ENCODE peak calls at places on chromosomes 5 and 9, in four cellular contexts. L is CD4-positive, alpha-beta memory T cell; H is trophoblast cell; Q is CD8-positive, alpha-beta T cell. G is an unnamed sample.

GRCh38 chr9:21030389-21031035 is 928 bp downstream of the HACD4 start:
- DNase-seq in L (peak), H (peak), Q (no peak), G (peak)

GRCh38 chr5:178249191-178249989 is 16.8 kb upstream of the PHYKPL start:
- DNase-seq in Q (peak), L (no peak), H (no peak), G (no peak)

GRCh38 chr5:131783874-131784273 is 12.9 kb downstream of the FNIP1 start:
- DNase-seq in L (no peak), H (no peak), Q (no peak), G (no peak)

GRCh38 chr5:105639068-105639467 is 2031.7 kb downstream of the EFNA5 start:
- DNase-seq in L (no peak), Q (no peak), H (peak), G (no peak)

GRCh38 chr5:140223567-140223966 is 48.6 kb downstream of the CYSTM1 start:
- DNase-seq in H (no peak), L (no peak), Q (no peak), G (no peak)

GRCh38 chr9:90433398-90433890 is 209.2 kb downstream of the DIRAS2 start:
- DNase-seq in L (no peak), H (peak), Q (no peak), G (no peak)

GRCh38 chr5:74063821-74064598 is 438.0 kb downstream of the ARHGEF28 start:
- DNase-seq in L (no peak), H (peak), Q (no peak), G (no peak)

GRCh38 chr5:93582677-93583524 is at the start of gene NR2F1:
- DNase-seq in H (no peak), L (no peak), Q (no peak), G (no peak)

GRCh38 chr5:92884464-92884863 is 696.6 kb downstream of the NR2F1-AS1 start:
- DNase-seq in L (no peak), H (no peak), Q (no peak), G (no peak)

GRCh38 chr5:91101777-91102379 is 281.2 kb downstream of the ARRDC3 start:
- DNase-seq in Q (no peak), L (peak), H (peak), G (peak)

GRCh38 chr9:98333703-98334582 is 78.5 kb upstream of the TBC1D2 start:
- DNase-seq in H (no peak), L (no peak), Q (no peak), G (no peak)

GRCh38 chr9:123761905-123762605 is 167.9 kb downstream of the DENND1A start:
- DNase-seq in Q (no peak), L (no peak), H (no peak), G (no peak)

GRCh38 chr5:124783794-124784193 is 37.4 kb upstream of the ZNF608 start:
- DNase-seq in L (no peak), H (no peak), Q (no peak), G (no peak)

GRCh38 chr5:161421067-161421466 is 125.5 kb downstream of the GABRB2 start:
- DNase-seq in H (no peak), L (no peak), Q (no peak), G (no peak)

GRCh38 chr5:133716475-133717183 is 104.3 kb upstream of the FSTL4 start:
- DNase-seq in Q (no peak), L (no peak), H (no peak), G (no peak)

GRCh38 chr5:93607367-93608258 is 24.6 kb downstream of the NR2F1 start:
- DNase-seq in H (no peak), L (peak), Q (no peak), G (no peak)

GRCh38 chr5:11912-12311 is 80.1 kb upstream of the PLEKHG4B start:
- DNase-seq in Q (no peak), H (peak), L (no peak), G (no peak)

GRCh38 chr5:17157294-17157693 is 60.1 kb upstream of the BASP1 start:
- DNase-seq in H (peak), Q (no peak), L (no peak), G (no peak)
- H3K4me3 ChIP-seq in H (no peak), Q (no peak), L (no peak), G (no peak)

DNA sequence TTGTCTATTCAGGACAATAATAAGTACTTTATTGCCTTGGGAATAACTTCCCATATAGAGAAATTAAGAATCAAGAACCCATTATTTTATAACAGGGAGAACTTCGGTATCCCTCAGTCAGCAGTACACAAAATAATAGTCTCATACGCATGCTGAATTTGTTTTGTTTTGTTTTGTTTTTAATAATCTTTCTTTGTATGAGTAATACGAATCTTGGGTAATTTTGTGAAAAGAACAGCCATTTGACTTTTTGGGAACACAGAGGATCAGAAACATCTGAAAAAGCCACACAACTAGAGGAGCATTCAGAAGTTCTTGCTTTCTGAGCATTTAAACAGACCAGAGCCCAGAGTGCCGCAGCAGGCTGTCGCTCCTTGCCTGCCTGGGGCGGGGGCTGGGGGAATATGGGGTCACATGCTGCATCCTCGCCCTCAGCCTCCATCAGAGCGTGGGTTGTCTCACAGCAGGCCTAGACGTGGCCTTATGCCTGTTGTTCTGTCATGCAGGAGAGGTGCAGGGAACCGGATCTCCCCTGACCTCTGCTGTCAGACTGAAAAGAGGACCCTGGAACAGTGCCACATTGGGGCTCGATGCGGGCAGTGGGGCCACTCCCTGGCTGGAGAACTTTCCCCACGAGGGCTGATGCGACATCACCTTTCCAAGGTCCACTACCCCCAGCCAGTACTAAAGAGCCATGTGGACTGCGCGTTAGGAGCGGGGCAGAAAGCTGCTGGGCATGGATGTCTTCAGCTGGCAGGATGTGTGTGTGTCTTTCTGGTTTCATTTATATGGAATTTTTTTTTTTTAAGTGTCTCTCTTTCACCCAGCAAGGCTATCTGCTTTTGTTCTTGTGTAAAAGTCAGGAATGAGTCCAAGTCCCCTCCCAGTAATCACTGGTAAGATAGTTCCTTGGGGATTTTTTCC is 133.4 kb upstream of the OTULINL start:
- DNase-seq in L (no peak), H (no peak), Q (no peak), G (no peak)
- H3K4me3 ChIP-seq in L (no peak), H (no peak), Q (no peak), G (no peak)

DNA sequence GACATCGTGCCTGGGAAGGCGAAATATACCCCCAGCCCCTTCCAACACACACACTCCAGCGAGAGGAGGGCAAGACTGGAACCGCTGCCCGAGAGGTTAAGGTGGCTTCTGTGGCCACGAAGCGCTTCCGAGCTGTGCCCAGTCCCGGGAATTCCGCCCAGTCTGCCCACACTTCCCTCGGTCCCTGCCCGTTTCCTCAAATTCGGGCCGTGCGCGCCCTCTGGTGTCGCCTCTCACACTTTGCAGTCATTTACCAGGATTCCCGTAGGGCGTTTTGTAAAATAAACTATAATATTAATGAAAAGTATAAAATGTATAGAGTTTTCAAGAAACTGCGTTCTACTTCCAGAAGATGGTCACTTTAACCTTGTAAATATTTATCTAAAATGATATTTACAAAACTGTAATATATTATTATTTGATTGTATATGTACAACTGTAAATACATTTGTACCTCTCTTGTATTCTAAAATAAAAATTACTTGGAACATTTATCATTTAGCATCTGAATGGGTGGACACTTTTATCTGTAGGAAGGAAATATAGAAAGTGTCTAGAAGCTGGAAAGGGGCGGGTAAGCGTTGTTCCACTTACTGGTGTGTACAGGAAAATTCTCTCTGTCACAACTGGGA is 11.0 kb upstream of the EXOSC2 start:
- DNase-seq in L (peak), H (peak), Q (no peak), G (no peak)
- H3K4me3 ChIP-seq in L (peak), H (no peak), Q (peak), G (peak)

GRCh38 chr9:107637421-107638420 is 148.2 kb upstream of the KLF4 start:
- DNase-seq in Q (no peak), L (no peak), H (peak), G (no peak)
- H3K4me3 ChIP-seq in Q (no peak), L (no peak), H (peak), G (peak)

G was measured in HL-60.